ENCODE peak calls at places on chromosome 22, in four cellular contexts. D is left ventricle myocardium inferior; K is CD4-positive, alpha-beta T cell; S is right atrium auricular region. W is an unnamed sample.

GRCh38 chr22:49687786-49688515 is 139.7 kb downstream of the BRD1 start:
- DNase-seq in K (no peak), S (peak; percentile 49), D (no peak), W (peak; percentile 58)

GRCh38 chr22:19331474-19331873 is 40.0 kb upstream of the CLTCL1 start:
- DNase-seq in S (no peak), K (no peak), D (no peak), W (no peak)

GRCh38 chr22:38040953-38041759 is 16.0 kb upstream of the PICK1 start:
- DNase-seq in S (no peak), K (no peak), D (no peak), W (no peak)

GRCh38 chr22:49417833-49418232 is 409.8 kb downstream of the BRD1 start:
- DNase-seq in K (no peak), D (no peak), S (no peak), W (peak; percentile 47)

GRCh38 chr22:19748991-19749665 is 11.4 kb upstream of the TBX1 start:
- DNase-seq in K (no peak), S (no peak), D (no peak), W (no peak)

GRCh38 chr22:18110944-18111758 is 542 bp downstream of the TUBA8 start:
- DNase-seq in D (no peak), K (no peak), S (no peak), W (no peak)

GRCh38 chr22:28395920-28396447 is 283.7 kb downstream of the TTC28 start:
- DNase-seq in D (no peak), S (no peak), K (no peak), W (no peak)

GRCh38 chr22:47303161-47303890 is 540.9 kb downstream of the TBC1D22A start:
- DNase-seq in D (no peak), K (no peak), S (peak; percentile 50), W (peak; percentile 49)

GRCh38 chr22:42596376-42596775 is 18.3 kb downstream of the POLDIP3 start:
- DNase-seq in S (no peak), K (no peak), D (peak; percentile 51), W (no peak)

GRCh38 chr22:48055185-48055584 is 1292.7 kb downstream of the TBC1D22A start:
- DNase-seq in S (no peak), D (no peak), K (no peak), W (no peak)

GRCh38 chr22:20439556-20439927 is 1.9 kb upstream of the SCARF2 start:
- DNase-seq in D (no peak), S (no peak), K (no peak), W (no peak)

GRCh38 chr22:43060213-43060612 is 29.0 kb downstream of the TTLL1 start:
- DNase-seq in S (no peak), D (no peak), K (no peak), W (no peak)

GRCh38 chr22:47444746-47445065 is 682.3 kb downstream of the TBC1D22A start:
- DNase-seq in S (no peak), D (no peak), K (no peak), W (no peak)

GRCh38 chr22:48578138-48579034 is 1249.3 kb downstream of the BRD1 start:
- DNase-seq in K (no peak), S (no peak), D (no peak), W (no peak)

GRCh38 chr22:47232197-47232596 is 469.7 kb downstream of the TBC1D22A start:
- DNase-seq in S (peak; percentile 26), K (no peak), D (no peak), W (no peak)

GRCh38 chr22:46070215-46070721 is 80.1 kb upstream of the PPARA start:
- DNase-seq in K (no peak), S (peak; percentile 87), D (peak; percentile 84), W (no peak)

GRCh38 chr22:43295660-43296059 is 47.5 kb downstream of the SCUBE1 start:
- DNase-seq in K (no peak), S (no peak), D (no peak), W (no peak)

GRCh38 chr22:43228330-43228729 is 41.4 kb upstream of the TTLL12 start:
- DNase-seq in D (no peak), S (no peak), K (peak; percentile 37), W (no peak)

GRCh38 chr22:27991586-27992293 is 72.7 kb upstream of the PITPNB start:
- DNase-seq in K (peak; percentile 17), S (no peak), D (no peak), W (no peak)

GRCh38 chr22:37999640-38000272 is 15.4 kb upstream of the SOX10 start:
- DNase-seq in S (no peak), K (no peak), D (no peak), W (no peak)

GRCh38 chr22:50599816-50600454 is 658 bp upstream of the MAPK8IP2 start:
- DNase-seq in D (peak; percentile 56), S (no peak), K (peak; percentile 74), W (no peak)

GRCh38 chr22:50715776-50716175 is 22.2 kb upstream of the ACR start:
- DNase-seq in K (no peak), D (no peak), S (no peak), W (no peak)

GRCh38 chr22:19719055-19719482 is 4.3 kb upstream of the GP1BB start:
- DNase-seq in S (no peak), K (no peak), D (peak; percentile 49), W (no peak)

GRCh38 chr22:46062232-46062615 is 85.3 kb upstream of the WNT7B start:
- DNase-seq in K (no peak), S (no peak), D (no peak), W (no peak)

GRCh38 chr22:19663286-19663815 is 51.0 kb upstream of the SEPTIN5 start:
- DNase-seq in K (no peak), D (peak; percentile 80), S (no peak), W (peak; percentile 65)

GRCh38 chr22:26259510-26259909 is 90.2 kb downstream of the SEZ6L start:
- DNase-seq in K (no peak), S (no peak), D (no peak), W (no peak)

DNA sequence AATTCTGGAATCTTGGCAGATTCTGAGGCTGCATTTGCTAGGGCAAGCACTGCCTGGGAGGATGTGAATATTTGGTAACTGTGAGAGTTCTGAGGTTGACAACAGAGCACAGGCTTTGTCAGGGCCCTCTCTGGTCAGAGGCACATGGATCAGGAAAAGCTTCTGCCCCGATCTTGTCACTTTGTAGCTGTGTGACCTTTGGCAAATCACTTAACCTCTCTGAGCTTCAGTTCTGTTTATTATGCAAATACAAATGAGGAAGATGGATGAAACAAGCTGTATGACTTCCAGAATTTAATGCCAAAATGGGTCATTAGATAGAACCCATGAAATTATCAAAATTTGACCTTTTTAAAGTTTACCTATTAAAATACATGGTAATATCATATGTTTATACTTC is 94.9 kb downstream of the SEZ6L start:
- DNase-seq in K (no peak), S (no peak), D (no peak), W (no peak)
- TF ChIP-seq CTCF in K (no peak), S (no peak), D (no peak), W (no peak)

GRCh38 chr22:26593763-26594162 is 3.8 kb upstream of the TPST2 start:
- DNase-seq in S (no peak), K (no peak), D (no peak), W (no peak)
- TF ChIP-seq CTCF in S (no peak), K (no peak), D (no peak), W (no peak)

GRCh38 chr22:44438056-44438455 is 60.0 kb downstream of the RTL6 start:
- DNase-seq in D (no peak), K (no peak), S (no peak), W (no peak)
- TF ChIP-seq CTCF in D (no peak), K (no peak), S (no peak), W (no peak)

GRCh38 chr22:23402275-23403151 is 177.6 kb downstream of the IGLL1 start:
- DNase-seq in K (peak; percentile 50), D (no peak), S (no peak), W (peak; percentile 87)
- TF ChIP-seq CTCF in K (peak; percentile 19), D (peak; percentile 51), S (peak; percentile 57), W (peak; percentile 78)

DNA sequence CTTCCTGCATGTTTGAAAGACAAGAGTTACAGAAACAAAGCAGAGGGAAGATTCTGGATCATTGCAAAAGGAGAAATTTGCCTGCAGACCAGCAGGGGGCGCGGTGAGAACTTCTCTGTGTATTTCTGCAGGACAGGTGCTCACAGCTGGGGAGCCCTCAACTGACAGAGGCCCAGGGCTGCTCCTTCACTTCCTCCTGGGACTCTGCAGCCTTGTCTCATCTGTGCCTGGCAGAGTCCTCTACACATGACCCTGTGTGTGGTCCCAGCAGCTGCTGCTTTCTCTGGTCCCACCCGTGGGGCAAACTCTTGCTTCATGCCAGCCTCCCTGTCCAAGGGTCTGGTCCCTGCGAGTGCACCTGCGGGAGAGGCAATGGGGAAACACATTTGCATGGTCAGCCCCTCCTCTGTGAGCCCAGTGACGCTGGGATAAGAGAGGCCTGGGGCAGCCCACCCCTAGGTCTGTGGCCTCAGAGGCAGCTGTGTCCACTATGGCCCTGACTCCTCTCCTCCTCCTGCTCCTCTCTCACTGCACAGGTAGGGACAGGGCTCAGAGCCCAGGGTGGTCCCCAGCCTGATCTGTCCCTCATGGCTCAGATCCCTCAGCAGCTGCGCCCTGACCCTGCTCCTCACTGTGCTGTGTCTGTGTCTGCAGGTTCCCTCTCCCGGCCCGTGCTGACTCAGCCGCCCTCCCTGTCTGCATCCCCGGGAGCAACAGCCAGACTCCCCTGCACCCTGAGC is 43.2 kb upstream of the VPREB1 start:
- DNase-seq in D (peak; percentile 58), K (no peak), S (no peak), W (no peak)
- TF ChIP-seq CTCF in D (peak; percentile 78), K (peak; percentile 88), S (peak; percentile 60), W (peak; percentile 47)

DNA sequence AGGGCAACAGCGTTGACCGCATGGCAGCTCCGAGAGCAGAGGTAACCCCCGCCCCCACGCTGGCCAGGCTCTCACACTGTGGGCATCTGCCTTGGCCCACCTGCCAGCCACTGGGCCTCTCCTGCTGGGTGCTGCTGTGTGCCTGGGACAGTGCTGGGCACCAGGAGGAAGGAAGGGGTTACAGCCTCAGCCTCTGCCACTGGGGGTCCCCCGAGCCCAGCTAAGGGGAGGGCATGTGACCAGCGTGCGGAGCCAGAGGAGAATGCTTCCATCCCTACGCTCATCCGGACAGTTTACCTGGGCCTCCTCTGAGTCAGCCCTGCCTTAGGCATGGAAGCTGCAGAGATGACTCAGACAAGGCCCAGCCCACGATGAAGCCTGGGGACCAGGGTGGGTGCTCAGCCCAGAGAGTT is 10.9 kb downstream of the NCF4 start:
- DNase-seq in S (no peak), K (no peak), D (no peak), W (no peak)
- TF ChIP-seq CTCF in S (no peak), K (no peak), D (no peak), W (no peak)